ENCODE peak calls at places on chromosomes 5 and 9, in eight cellular contexts. I, J, O, Q, Z, N, E and X are unnamed samples.
A peak's percentile ranks its signal among the peaks of the same experiment; 100 is the strongest.

GRCh38 chr9:105856020-105856419 is 161.7 kb downstream of the TMEM38B start:
- DNase-seq in I (no peak), J (no peak), O (no peak), Q (no peak), Z (no peak), N (no peak), E (no peak), X (no peak)

GRCh38 chr5:72394688-72395087 is 74.5 kb downstream of the PTCD2 start:
- DNase-seq in I (no peak), J (no peak), O (peak; percentile 63), Q (no peak), Z (no peak), N (no peak), E (peak; percentile 14), X (no peak)

GRCh38 chr9:79801459-79801858 is 229.7 kb downstream of the TLE4 start:
- DNase-seq in I (no peak), J (no peak), O (no peak), Q (no peak), Z (no peak), N (no peak), E (peak; percentile 60), X (no peak)

GRCh38 chr9:18105996-18106595 is 367.9 kb upstream of the ADAMTSL1 start:
- DNase-seq in I (no peak), J (no peak), O (no peak), Q (no peak), Z (no peak), N (no peak), E (no peak), X (no peak)

GRCh38 chr5:148967783-148968182 is 95.1 kb downstream of the SH3TC2 start:
- DNase-seq in I (no peak), J (no peak), O (no peak), Q (no peak), Z (no peak), N (no peak), E (no peak), X (no peak)

GRCh38 chr5:134227786-134228185 is 1.9 kb upstream of the PPP2CA start:
- DNase-seq in I (no peak), J (no peak), O (no peak), Q (no peak), Z (no peak), N (no peak), E (no peak), X (no peak)

GRCh38 chr9:135222991-135223760 is 135.7 kb downstream of the OLFM1 start:
- DNase-seq in I (no peak), J (no peak), O (no peak), Q (no peak), Z (no peak), N (no peak), E (peak; percentile 37), X (no peak)

GRCh38 chr9:36849943-36850342 is 184.1 kb downstream of the PAX5 start:
- DNase-seq in I (no peak), J (no peak), O (no peak), Q (no peak), Z (no peak), N (no peak), E (no peak), X (no peak)

GRCh38 chr5:50593681-50594080 is 72.8 kb upstream of the PARP8 start:
- DNase-seq in I (no peak), J (no peak), O (no peak), Q (no peak), Z (no peak), N (no peak), E (no peak), X (no peak)

GRCh38 chr9:133351908-133352634 is 4.1 kb downstream of the RPL7A start:
- DNase-seq in I (no peak), J (no peak), O (peak; percentile 90), Q (peak; percentile 73), Z (no peak), N (no peak), E (peak; percentile 81), X (peak; percentile 70)

GRCh38 chr5:179431221-179431620 is 86.0 kb upstream of the ADAMTS2 start:
- DNase-seq in I (no peak), J (no peak), O (no peak), Q (no peak), Z (no peak), N (no peak), E (no peak), X (no peak)

GRCh38 chr9:136629879-136630661 is 32.6 kb upstream of the EGFL7 start:
- DNase-seq in I (no peak), J (no peak), O (peak; percentile 77), Q (no peak), Z (peak; percentile 73), N (peak; percentile 74), E (peak; percentile 75), X (peak; percentile 61)

GRCh38 chr5:148255456-148255855 is 13.1 kb upstream of the SPINK13 start:
- DNase-seq in I (no peak), J (no peak), O (no peak), Q (no peak), Z (no peak), N (no peak), E (no peak), X (no peak)

GRCh38 chr5:81854915-81855314 is 104.0 kb upstream of the SSBP2 start:
- DNase-seq in I (no peak), J (no peak), O (no peak), Q (no peak), Z (no peak), N (no peak), E (peak; percentile 19), X (no peak)

GRCh38 chr9:113737414-113738271 is 138.5 kb upstream of the ZNF618 start:
- DNase-seq in I (no peak), J (peak; percentile 44), O (peak; percentile 87), Q (peak; percentile 22), Z (no peak), N (peak; percentile 63), E (peak; percentile 72), X (peak; percentile 55)

GRCh38 chr5:180006116-180006515 is 65.4 kb downstream of the RNF130 start:
- DNase-seq in I (no peak), J (no peak), O (peak; percentile 12), Q (no peak), Z (no peak), N (no peak), E (no peak), X (no peak)

GRCh38 chr9:114389612-114390368 is 2.0 kb upstream of the AKNA start:
- DNase-seq in I (no peak), J (no peak), O (peak; percentile 78), Q (no peak), Z (no peak), N (no peak), E (no peak), X (no peak)

GRCh38 chr9:95090871-95091573 is 226.5 kb downstream of the FANCC start:
- DNase-seq in I (no peak), J (no peak), O (no peak), Q (no peak), Z (no peak), N (no peak), E (no peak), X (no peak)

GRCh38 chr5:158287643-158288228 is 428.8 kb upstream of the CLINT1 start:
- DNase-seq in I (peak; percentile 23), J (no peak), O (no peak), Q (peak; percentile 77), Z (no peak), N (no peak), E (no peak), X (peak; percentile 43)

GRCh38 chr5:149938791-149939358 is 5.7 kb downstream of the PDE6A start:
- DNase-seq in I (peak; percentile 56), J (no peak), O (no peak), Q (peak; percentile 85), Z (no peak), N (no peak), E (no peak), X (peak; percentile 86)

GRCh38 chr5:133814152-133814551 is 154.3 kb downstream of the C5orf15 start:
- DNase-seq in I (no peak), J (no peak), O (no peak), Q (no peak), Z (no peak), N (no peak), E (no peak), X (no peak)

GRCh38 chr9:120928015-120928719 is 1.6 kb upstream of the TRAF1 start:
- DNase-seq in I (no peak), J (no peak), O (peak; percentile 76), Q (no peak), Z (peak; percentile 56), N (peak; percentile 51), E (peak; percentile 28), X (peak; percentile 12)

GRCh38 chr5:40929049-40929448 is 19.8 kb downstream of the C7 start:
- DNase-seq in I (no peak), J (no peak), O (no peak), Q (no peak), Z (no peak), N (no peak), E (no peak), X (no peak)

GRCh38 chr5:109328626-109329025 is 81.1 kb downstream of the PJA2 start:
- DNase-seq in I (no peak), J (no peak), O (no peak), Q (peak; percentile 17), Z (no peak), N (no peak), E (no peak), X (no peak)

GRCh38 chr9:128636024-128636390 is 20.6 kb downstream of the DYNC2I2 start:
- DNase-seq in I (no peak), J (no peak), O (peak; percentile 34), Q (no peak), Z (no peak), N (peak; percentile 85), E (no peak), X (no peak)